ENCODE peak calls at places on chromosomes 3 and 15, in eight cellular contexts. U is A549; Q is fibroblast of lung; H is heart left ventricle; J is thoracic aorta; T is CD8-positive, alpha-beta T cell; F is pancreas; B is neural progenitor cell. G is an unnamed sample.

GRCh38 chr15:55196011-55196410 is 730 bp downstream of the RSL24D1 start:
- DNase-seq in U (no peak), Q (no peak), H (no peak), J (no peak), T (no peak), F (no peak), B (no peak), G (no peak)

GRCh38 chr3:79038636-79039035 is 729.2 kb downstream of the ROBO1 start:
- DNase-seq in U (no peak), Q (no peak), H (no peak), J (no peak), T (no peak), F (no peak), B (no peak), G (no peak)

GRCh38 chr3:81013360-81013759 is 748.1 kb downstream of the GBE1 start:
- DNase-seq in U (no peak), Q (peak; percentile 25), H (no peak), J (no peak), T (no peak), F (no peak), B (no peak), G (no peak)

GRCh38 chr3:81105761-81106160 is 655.7 kb downstream of the GBE1 start:
- DNase-seq in U (no peak), Q (peak; percentile 40), H (no peak), J (no peak), T (no peak), F (no peak), B (no peak), G (no peak)

GRCh38 chr3:5565026-5565425 is 377.5 kb downstream of the EDEM1 start:
- DNase-seq in U (no peak), Q (no peak), H (no peak), J (no peak), T (no peak), F (no peak), B (no peak), G (no peak)

GRCh38 chr3:48881006-48881405 is 17.7 kb downstream of the SLC25A20 start:
- DNase-seq in U (no peak), Q (no peak), H (peak; percentile 29), J (no peak), T (no peak), F (no peak), B (no peak), G (no peak)

GRCh38 chr3:25586167-25586505 is 78.6 kb downstream of the TOP2B start:
- DNase-seq in U (no peak), Q (no peak), H (no peak), J (no peak), T (no peak), F (no peak), B (no peak), G (no peak)

GRCh38 chr3:134087046-134087974 is 57.6 kb upstream of the SLCO2A1 start:
- DNase-seq in U (no peak), Q (peak; percentile 36), H (no peak), J (no peak), T (no peak), F (no peak), B (no peak), G (no peak)

GRCh38 chr3:46707601-46708011 is 6.4 kb downstream of the TMIE start:
- DNase-seq in U (no peak), Q (no peak), H (peak; percentile 15), J (no peak), T (no peak), F (no peak), B (no peak), G (no peak)

GRCh38 chr3:124034016-124034808 is 42.3 kb upstream of the ROPN1 start:
- DNase-seq in U (no peak), Q (peak; percentile 69), H (peak; percentile 19), J (no peak), T (no peak), F (peak; percentile 14), B (peak; percentile 54), G (peak; percentile 34)

GRCh38 chr3:159126261-159127020 is 324.6 kb downstream of the MFSD1 start:
- DNase-seq in U (no peak), Q (peak; percentile 79), H (no peak), J (no peak), T (no peak), F (no peak), B (no peak), G (no peak)

GRCh38 chr15:51075364-51075763 is 19.3 kb downstream of the TNFAIP8L3 start:
- DNase-seq in U (no peak), Q (no peak), H (peak; percentile 58), J (peak; percentile 31), T (no peak), F (no peak), B (no peak), G (no peak)

GRCh38 chr3:158470944-158471638 is 99.9 kb upstream of the MLF1 start:
- DNase-seq in U (no peak), Q (peak; percentile 55), H (no peak), J (no peak), T (no peak), F (no peak), B (no peak), G (no peak)

GRCh38 chr3:119395923-119396358 is 67.5 kb downstream of the TMEM39A start:
- DNase-seq in U (no peak), Q (no peak), H (no peak), J (no peak), T (no peak), F (no peak), B (no peak), G (no peak)

GRCh38 chr3:15654096-15654495 is 52.6 kb downstream of the BTD start:
- DNase-seq in U (no peak), Q (no peak), H (no peak), J (no peak), T (no peak), F (no peak), B (no peak), G (no peak)

GRCh38 chr3:71703796-71704195 is 21.4 kb downstream of the EIF4E3 start:
- DNase-seq in U (no peak), Q (no peak), H (no peak), J (no peak), T (no peak), F (no peak), B (no peak), G (peak; percentile 81)

GRCh38 chr15:31306426-31307269 is 20.0 kb upstream of the KLF13 start:
- DNase-seq in U (no peak), Q (peak; percentile 33), H (peak; percentile 67), J (no peak), T (peak; percentile 8), F (no peak), B (peak; percentile 98), G (peak; percentile 97)

GRCh38 chr3:85721409-85722145 is 762.8 kb downstream of the CADM2 start:
- DNase-seq in U (no peak), Q (no peak), H (no peak), J (no peak), T (no peak), F (no peak), B (no peak), G (no peak)

DNA sequence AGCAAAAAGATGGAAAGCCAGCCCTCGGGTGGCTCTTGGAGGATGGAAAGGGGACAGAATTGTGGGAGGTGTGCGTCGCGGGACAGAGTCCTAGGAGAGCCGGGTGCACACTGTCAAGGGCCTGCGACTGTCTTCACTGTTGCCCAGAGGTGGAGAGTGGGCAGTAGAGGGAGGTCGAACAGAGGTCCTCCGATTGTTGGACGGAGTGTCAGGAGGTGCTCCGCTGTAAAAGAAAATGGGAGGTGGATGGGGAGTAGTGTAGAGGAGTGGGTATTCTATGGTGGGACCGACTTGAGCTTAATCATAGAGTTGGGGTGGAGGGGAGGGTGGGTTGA is 43.3 kb downstream of the EPHB3 start:
- DNase-seq in U (no peak), Q (no peak), H (no peak), J (no peak), T (no peak), F (no peak), B (no peak), G (no peak)
- H3K4me1 ChIP-seq in U (no peaks in the 10 kb centered on the region), Q (no peaks in the 10 kb centered on the region), H (peaks cover 31% of the 10 kb centered on the region), J (peaks cover 8% of the 10 kb centered on the region), T (peaks cover 39% of the 10 kb centered on the region), F (peaks cover 12% of the 10 kb centered on the region), B (peaks cover 35% of the 10 kb centered on the region), G (peaks cover 3% of the 10 kb centered on the region)

GRCh38 chr15:63057454-63058335 is 15.1 kb downstream of the TPM1 start:
- DNase-seq in U (no peak), Q (peak; percentile 49), H (no peak), J (no peak), T (no peak), F (no peak), B (no peak), G (no peak)
- H3K4me1 ChIP-seq in U (peaks cover 94% of the 10 kb centered on the region), Q (peaks cover 43% of the 10 kb centered on the region), H (peaks cover 99% of the 10 kb centered on the region), J (peaks cover 25% of the 10 kb centered on the region), T (no peaks in the 10 kb centered on the region), F (peaks cover 34% of the 10 kb centered on the region), B (peaks cover 5% of the 10 kb centered on the region), G (peaks cover 20% of the 10 kb centered on the region)

DNA sequence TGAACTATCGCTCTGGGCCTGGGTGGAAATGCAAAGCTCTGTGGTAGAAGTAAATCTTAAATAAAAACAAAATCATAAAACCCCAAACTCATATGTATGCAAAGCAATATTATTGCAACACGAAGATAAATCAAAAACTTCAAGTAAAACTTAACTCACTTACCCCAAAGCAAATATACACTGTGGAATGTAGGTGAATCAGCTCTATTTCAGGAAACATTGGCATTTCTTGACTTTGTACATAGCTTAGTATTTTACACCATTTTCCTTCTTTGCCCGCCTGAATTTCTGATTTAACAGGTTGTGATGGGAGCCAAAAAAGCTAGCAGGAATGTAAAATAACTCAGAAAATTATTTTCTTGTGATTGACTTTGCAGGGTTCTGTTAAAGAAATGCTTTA is 126.2 kb downstream of the TPRG1 start:
- DNase-seq in U (no peak), Q (peak; percentile 19), H (no peak), J (no peak), T (no peak), F (no peak), B (no peak), G (no peak)
- H3K4me1 ChIP-seq in U (peaks cover 23% of the 10 kb centered on the region), Q (no peaks in the 10 kb centered on the region), H (no peaks in the 10 kb centered on the region), J (no peaks in the 10 kb centered on the region), T (no peaks in the 10 kb centered on the region), F (no peaks in the 10 kb centered on the region), B (peaks cover 7% of the 10 kb centered on the region), G (no peaks in the 10 kb centered on the region)

GRCh38 chr15:88654430-88655102 is 15.8 kb downstream of the ISG20 start:
- DNase-seq in U (no peak), Q (no peak), H (no peak), J (no peak), T (no peak), F (no peak), B (no peak), G (no peak)
- H3K4me1 ChIP-seq in U (peaks cover 1% of the 10 kb centered on the region), Q (no peaks in the 10 kb centered on the region), H (peaks cover 10% of the 10 kb centered on the region), J (peaks cover 6% of the 10 kb centered on the region), T (peaks cover 95% of the 10 kb centered on the region), F (no peaks in the 10 kb centered on the region), B (no peaks in the 10 kb centered on the region), G (no peaks in the 10 kb centered on the region)

DNA sequence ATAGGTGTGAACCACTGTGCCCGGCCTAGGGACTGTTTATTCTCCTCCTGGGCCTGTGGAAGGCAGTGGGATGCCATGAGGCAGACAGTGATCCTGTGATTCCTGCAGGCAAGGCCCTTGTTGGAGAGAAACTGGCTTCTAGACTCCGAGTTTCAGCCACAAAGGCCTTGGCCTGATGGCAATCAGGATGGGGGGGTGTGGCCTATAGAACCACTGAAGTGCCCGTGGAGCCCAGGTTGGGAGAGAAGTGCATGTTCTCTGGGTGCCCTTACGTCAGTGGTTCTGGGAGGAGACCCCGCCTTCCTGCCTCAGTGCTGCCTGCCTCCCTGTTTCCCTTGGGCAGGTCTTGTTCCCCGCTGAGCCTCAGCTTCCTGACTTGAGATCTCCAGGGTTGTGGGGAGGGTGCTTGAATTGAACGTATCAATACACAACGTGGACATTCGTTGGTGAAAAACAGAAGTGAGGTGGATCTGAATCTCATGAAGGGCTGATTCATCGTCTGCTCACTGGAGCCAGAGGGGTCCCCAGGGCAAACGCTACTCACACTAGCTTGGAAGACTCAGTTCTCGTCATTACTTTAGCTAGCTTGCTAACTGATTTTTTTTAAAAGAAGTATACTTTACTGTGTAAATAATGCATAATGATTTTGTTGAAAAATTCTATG is 31.8 kb downstream of the IRAK2 start:
- DNase-seq in U (no peak), Q (peak; percentile 84), H (no peak), J (no peak), T (no peak), F (no peak), B (no peak), G (no peak)
- H3K4me1 ChIP-seq in U (peaks cover 66% of the 10 kb centered on the region), Q (peaks cover 17% of the 10 kb centered on the region), H (peaks cover 49% of the 10 kb centered on the region), J (peaks cover 42% of the 10 kb centered on the region), T (peaks cover 82% of the 10 kb centered on the region), F (peaks cover 30% of the 10 kb centered on the region), B (no peaks in the 10 kb centered on the region), G (no peaks in the 10 kb centered on the region)